ENCODE peak calls at places on chromosomes 12 and 14, in eight cellular contexts. Y, V, D, B, T, W, L and M are unnamed samples.

GRCh38 chr14:59022144-59022543 is 166.3 kb upstream of the DAAM1 start:
- DNase-seq in B (no peak), V (no peak), W (no peak), L (no peak), D (no peak), T (peak), Y (no peak), M (no peak)

GRCh38 chr12:101939856-101940265 is 62.5 kb downstream of the DRAM1 start:
- DNase-seq in D (peak), V (peak), W (peak), B (peak), T (peak), Y (peak), L (peak), M (peak)

GRCh38 chr12:19025582-19025981 is 104.0 kb upstream of the PLEKHA5 start:
- DNase-seq in L (no peak), Y (no peak), T (no peak), D (no peak), B (no peak), W (no peak), V (no peak), M (no peak)

GRCh38 chr12:52787324-52787996 is 8.5 kb downstream of the KRT3 start:
- DNase-seq in V (no peak), L (no peak), B (no peak), W (no peak), Y (no peak), D (no peak), T (no peak), M (no peak)

GRCh38 chr12:30880061-30880460 is 46.5 kb upstream of the TSPAN11 start:
- DNase-seq in W (no peak), T (no peak), B (no peak), D (no peak), Y (no peak), L (no peak), V (no peak), M (no peak)

GRCh38 chr12:27952510-27952909 is 20.0 kb downstream of the PTHLH start:
- DNase-seq in T (no peak), V (no peak), L (no peak), B (peak), Y (no peak), D (no peak), W (no peak), M (no peak)

GRCh38 chr14:57848786-57849185 is 17.1 kb downstream of the SLC35F4 start:
- DNase-seq in D (no peak), T (no peak), L (no peak), B (no peak), V (no peak), Y (no peak), W (no peak), M (no peak)

GRCh38 chr12:106631797-106632196 is 49.0 kb downstream of the RFX4 start:
- DNase-seq in Y (no peak), W (no peak), D (no peak), L (no peak), B (no peak), T (no peak), V (no peak), M (no peak)

GRCh38 chr12:51823875-51824565 is 24.5 kb downstream of the FIGNL2 start:
- DNase-seq in L (peak), V (peak), T (peak), B (peak), D (no peak), Y (peak), W (peak), M (peak)

GRCh38 chr14:101184104-101184455 is 280.6 kb upstream of the RTL1 start:
- DNase-seq in D (no peak), W (peak), L (no peak), V (no peak), Y (no peak), B (no peak), T (no peak), M (no peak)

GRCh38 chr12:26524862-26525465 is 308.0 kb downstream of the ITPR2 start:
- DNase-seq in T (peak), D (no peak), V (no peak), L (peak), W (no peak), Y (no peak), B (peak), M (no peak)

GRCh38 chr12:26527702-26528101 is 305.3 kb downstream of the ITPR2 start:
- DNase-seq in T (no peak), D (no peak), B (no peak), W (no peak), Y (no peak), L (no peak), V (no peak), M (no peak)

GRCh38 chr12:26520869-26521268 is 312.1 kb downstream of the ITPR2 start:
- DNase-seq in D (no peak), V (no peak), Y (no peak), B (no peak), T (no peak), W (no peak), L (no peak), M (no peak)

GRCh38 chr12:26520154-26520553 is 312.8 kb downstream of the ITPR2 start:
- DNase-seq in W (no peak), D (no peak), Y (no peak), B (no peak), T (no peak), V (no peak), L (no peak), M (no peak)

DNA sequence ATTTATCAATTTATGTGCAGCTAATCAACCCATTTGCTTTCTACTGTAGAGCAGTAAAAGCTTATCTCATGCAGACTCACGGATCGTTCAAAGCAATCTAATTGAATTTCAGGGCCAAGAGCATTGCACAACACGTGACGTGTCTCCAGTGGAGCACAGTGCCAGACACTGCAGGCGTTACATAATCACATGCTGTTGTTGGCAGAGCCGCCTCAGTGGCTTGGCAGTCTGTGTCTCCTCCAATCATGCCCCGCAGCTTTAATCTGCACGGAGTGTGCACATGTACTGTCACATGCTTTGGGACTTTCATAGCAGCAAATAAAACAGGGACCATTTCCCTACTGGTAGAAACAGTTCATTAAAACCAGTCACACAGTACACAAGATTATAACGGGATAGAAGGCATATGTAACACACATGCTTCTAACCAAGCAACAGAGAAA is 309.3 kb downstream of the ITPR2 start:
- DNase-seq in W (peak), D (peak), V (peak), L (peak), T (no peak), B (no peak), Y (peak), M (peak)
- TF ChIP-seq CTCF in W (no peak), D (no peak), V (no peak), L (no peak), T (no peak), B (no peak), Y (no peak), M (no peak)

GRCh38 chr12:13941258-13942249 is 39.8 kb downstream of the GRIN2B start:
- DNase-seq in B (peak), D (peak), W (peak), T (peak), L (peak), Y (no peak), V (peak), M (peak)

GRCh38 chr12:13945641-13946040 is 35.8 kb downstream of the GRIN2B start:
- DNase-seq in L (no peak), W (no peak), B (no peak), T (no peak), D (no peak), Y (no peak), V (no peak), M (no peak)

GRCh38 chr12:13940466-13940865 is 40.9 kb downstream of the GRIN2B start:
- DNase-seq in L (no peak), V (no peak), W (no peak), B (no peak), D (no peak), T (no peak), Y (no peak), M (no peak)

GRCh38 chr12:13945236-13945635 is 36.2 kb downstream of the GRIN2B start:
- DNase-seq in D (no peak), V (no peak), B (peak), L (no peak), W (no peak), Y (no peak), T (no peak), M (no peak)

DNA sequence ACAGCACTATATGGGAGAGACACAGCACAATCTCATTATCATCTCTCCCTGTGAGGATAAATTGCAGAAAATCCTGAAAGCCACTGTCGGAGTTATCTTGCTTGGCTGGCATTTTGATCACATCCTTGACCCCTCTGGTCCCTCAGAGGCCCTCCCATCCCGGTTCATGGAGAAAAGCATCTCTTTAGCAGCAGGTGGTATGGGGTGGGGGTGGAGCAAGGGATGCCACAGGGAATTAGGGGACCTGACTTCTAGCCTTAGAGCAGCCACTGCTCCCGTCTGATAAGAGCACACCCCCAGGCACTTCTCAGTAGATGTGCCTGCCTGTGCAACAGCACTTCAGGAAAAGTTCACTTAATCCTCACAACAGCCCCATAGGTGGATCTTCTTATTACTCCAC is 38.6 kb downstream of the GRIN2B start:
- DNase-seq in L (no peak), W (no peak), D (no peak), T (no peak), Y (no peak), B (peak), V (no peak), M (no peak)
- H3K4me3 ChIP-seq in L (no peak), W (no peak), D (no peak), T (no peak), Y (no peak), B (no peak), V (no peak), M (no peak)

DNA sequence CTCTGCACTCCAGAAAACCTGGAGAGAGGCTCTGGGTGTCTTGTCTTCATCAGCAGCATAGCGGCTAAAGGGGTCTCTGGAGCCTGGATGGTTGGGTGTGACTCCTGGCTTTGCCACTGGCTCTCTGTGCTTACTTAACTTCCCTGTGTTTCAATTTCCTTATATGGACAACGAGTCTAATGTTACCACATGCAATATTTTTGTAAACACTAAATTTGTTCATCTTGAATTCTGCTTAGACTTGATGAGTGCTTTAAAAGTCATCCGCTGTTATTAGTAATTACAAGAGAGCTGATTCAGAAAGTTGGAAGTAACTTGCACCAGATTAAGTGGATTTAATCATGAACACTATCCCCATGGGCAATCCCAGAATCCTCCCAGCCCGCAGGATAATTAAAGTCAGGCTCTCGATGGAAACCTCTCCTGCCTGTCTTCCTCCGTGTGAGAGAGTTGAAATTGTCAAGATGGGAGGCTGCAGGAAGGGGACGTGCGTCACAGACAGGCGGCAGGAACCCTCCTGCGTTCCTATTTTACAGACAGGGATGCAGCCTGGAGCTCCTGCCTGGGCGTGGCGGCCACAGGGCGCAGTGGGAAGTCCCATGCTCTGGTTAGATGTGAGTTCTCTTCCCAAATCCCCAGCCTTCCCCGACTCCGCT is 201.3 kb downstream of the TTC8 start:
- DNase-seq in B (no peak), L (peak), W (no peak), D (no peak), T (no peak), V (peak), Y (no peak), M (no peak)
- TF ChIP-seq CTCF in B (no peak), L (no peak), W (no peak), D (no peak), T (no peak), V (no peak), Y (no peak), M (no peak)

GRCh38 chr12:8615206-8615605 is 2.5 kb upstream of the AICDA start:
- DNase-seq in Y (no peak), V (no peak), W (no peak), T (no peak), D (no peak), B (no peak), L (no peak), M (no peak)

GRCh38 chr12:8609061-8609570 is 3.5 kb downstream of the AICDA start:
- DNase-seq in L (peak), B (peak), V (peak), T (peak), Y (peak), D (no peak), W (no peak), M (peak)

GRCh38 chr12:8612629-8613028 is at the start of gene AICDA:
- DNase-seq in T (peak), B (no peak), V (no peak), W (no peak), L (no peak), D (no peak), Y (no peak), M (no peak)
- H3K4me3 ChIP-seq in T (peak), B (no peak), V (no peak), W (no peak), L (no peak), D (no peak), Y (no peak), M (no peak)

DNA sequence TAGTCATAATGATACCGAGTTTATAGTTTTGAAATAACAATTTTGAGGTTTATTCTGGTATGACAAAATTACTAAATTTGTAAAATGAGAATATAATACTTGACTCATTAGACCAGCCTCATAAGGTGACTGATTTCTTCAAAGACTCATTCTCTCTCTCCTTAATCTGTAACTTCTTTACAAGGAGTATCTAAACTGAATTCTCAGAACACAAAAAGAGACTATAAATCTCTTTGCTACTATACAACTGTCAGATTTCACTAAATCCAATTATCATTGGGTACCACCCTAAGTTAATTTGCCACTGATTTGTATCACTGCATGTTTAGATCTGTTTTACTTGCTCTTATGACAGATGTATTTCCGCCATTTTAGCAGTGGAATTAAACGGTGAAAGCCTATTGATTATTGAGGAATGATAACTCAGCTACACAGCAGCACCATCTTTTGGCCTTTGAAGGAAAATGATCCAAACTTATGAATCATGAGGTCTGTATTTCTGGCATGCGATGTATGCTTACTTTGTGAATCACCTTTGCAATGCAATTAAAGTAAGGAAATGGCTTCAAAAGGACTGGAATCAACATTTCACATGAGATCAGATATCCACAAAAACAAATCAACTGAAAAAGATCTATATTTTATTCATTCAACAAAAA is 161.2 kb downstream of the RERGL start:
- DNase-seq in L (peak), T (no peak), W (no peak), Y (no peak), V (peak), B (no peak), D (peak), M (peak)
- TF ChIP-seq CTCF in L (no peak), T (no peak), W (no peak), Y (no peak), V (peak), B (peak), D (no peak), M (peak)

DNA sequence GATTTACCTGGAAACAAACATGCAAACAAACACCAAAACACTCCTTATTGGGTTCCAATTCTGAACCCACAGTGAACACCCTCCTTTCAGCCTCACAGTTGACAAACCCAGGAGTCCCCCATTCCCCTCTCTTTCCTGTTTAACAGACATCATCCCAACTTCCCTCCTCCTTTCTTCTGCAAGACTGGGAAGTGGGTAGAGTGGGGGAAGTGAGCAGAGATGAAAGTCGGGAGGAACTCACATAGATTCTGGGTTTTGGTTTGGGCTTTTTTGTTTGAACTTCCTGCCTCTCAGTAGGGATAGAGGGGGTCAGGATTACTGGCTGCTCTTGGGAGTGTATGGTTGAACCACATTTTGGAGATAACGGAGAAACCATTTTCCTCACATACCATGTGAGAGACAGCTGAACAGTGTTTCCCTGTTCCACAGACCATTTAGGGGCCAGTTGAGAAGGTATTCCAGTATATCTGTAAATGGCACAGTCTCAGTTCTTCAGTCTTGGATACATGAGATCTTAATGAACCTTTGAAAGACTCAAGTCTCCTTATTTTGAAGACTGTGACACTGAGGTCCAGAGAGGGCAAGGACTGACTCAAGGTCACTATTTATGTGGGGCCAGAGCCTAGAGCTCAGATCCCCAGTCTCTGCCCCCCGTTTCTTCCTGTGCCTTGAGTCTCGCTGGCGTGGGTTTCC is 3.9 kb upstream of the GPR84 start:
- DNase-seq in D (no peak), Y (no peak), W (no peak), V (no peak), L (no peak), T (no peak), B (no peak), M (no peak)
- H3K4me3 ChIP-seq in D (no peak), Y (no peak), W (peak), V (no peak), L (no peak), T (peak), B (no peak), M (no peak)

GRCh38 chr12:57133013-57133569 is 4.8 kb downstream of the LRP1 start:
- DNase-seq in B (peak), W (no peak), L (peak), D (no peak), Y (no peak), V (peak), T (no peak), M (no peak)
- TF ChIP-seq CTCF in B (no peak), W (no peak), L (no peak), D (no peak), Y (no peak), V (no peak), T (no peak), M (no peak)

GRCh38 chr14:103315941-103316340 is 18.1 kb upstream of the EIF5 start:
- DNase-seq in V (no peak), T (no peak), L (no peak), D (no peak), B (no peak), Y (no peak), W (no peak), M (no peak)

GRCh38 chr14:103315368-103315911 is 18.6 kb upstream of the EIF5 start:
- DNase-seq in D (no peak), W (no peak), V (peak), B (no peak), T (no peak), L (peak), Y (peak), M (no peak)

GRCh38 chr14:103313704-103314103 is 20.3 kb upstream of the EIF5 start:
- DNase-seq in V (no peak), L (no peak), Y (no peak), B (no peak), D (no peak), T (no peak), W (no peak), M (no peak)

GRCh38 chr14:103316723-103317122 is 17.3 kb upstream of the EIF5 start:
- DNase-seq in L (no peak), D (no peak), T (no peak), V (no peak), Y (no peak), B (peak), W (no peak), M (no peak)

GRCh38 chr14:103314496-103315277 is 19.4 kb upstream of the EIF5 start:
- DNase-seq in T (no peak), Y (no peak), D (no peak), B (no peak), V (no peak), W (peak), L (no peak), M (no peak)
- H3K4me3 ChIP-seq in T (no peak), Y (no peak), D (no peak), B (no peak), V (no peak), W (no peak), L (no peak), M (no peak)